ENCODE peak calls at places on chromosomes 12 and 14, in seven cellular contexts. A is AG04450; H is esophagus muscularis mucosa; S is effector memory CD4-positive, alpha-beta T cell; L is CD8-positive, alpha-beta memory T cell; Y is stomach; R is uterus. G is an unnamed sample. For H3K9me3, the result is how much of the 10 kb centered on the place peaks cover.

GRCh38 chr14:71474866-71475265 is 457.4 kb upstream of the RGS6 start:
- DNase-seq in A (no peak), H (no peak), S (no peak), L (no peak), Y (no peak), R (no peak), G (no peak)

GRCh38 chr14:92962831-92963095 is 39.8 kb downstream of the CHGA start:
- DNase-seq in A (no peak), H (no peak), S (no peak), L (no peak), Y (no peak), R (no peak), G (peak)

GRCh38 chr12:95547522-95548055 is 3.7 kb downstream of the USP44 start:
- DNase-seq in A (peak), H (no peak), S (no peak), L (no peak), Y (no peak), R (peak), G (no peak)

GRCh38 chr14:75427482-75428229 is at the start of gene JDP2:
- DNase-seq in A (peak), H (peak), S (no peak), L (peak), Y (peak), R (peak), G (peak)

GRCh38 chr12:1741154-1741949 is 50.5 kb downstream of the ADIPOR2 start:
- DNase-seq in A (no peak), H (no peak), S (no peak), L (no peak), Y (no peak), R (no peak), G (no peak)

GRCh38 chr14:21019377-21019776 is 5.5 kb downstream of the NDRG2 start:
- DNase-seq in A (no peak), H (no peak), S (no peak), L (no peak), Y (no peak), R (no peak), G (no peak)

GRCh38 chr14:104227806-104228205 is 89.4 kb downstream of the KIF26A start:
- DNase-seq in A (no peak), H (no peak), S (no peak), L (no peak), Y (no peak), R (no peak), G (no peak)

GRCh38 chr12:122830517-122831214 is 4.6 kb upstream of the HIP1R start:
- DNase-seq in A (no peak), H (no peak), S (no peak), L (no peak), Y (no peak), R (no peak), G (no peak)

GRCh38 chr12:108324678-108325358 is 14.3 kb downstream of the CMKLR1 start:
- DNase-seq in A (no peak), H (no peak), S (no peak), L (no peak), Y (no peak), R (no peak), G (no peak)

GRCh38 chr14:86626530-86626929 is 1096.6 kb downstream of the FLRT2 start:
- DNase-seq in A (no peak), H (no peak), S (no peak), L (no peak), Y (no peak), R (no peak), G (no peak)

GRCh38 chr12:1781770-1782169 is 38.6 kb upstream of the LRTM2 start:
- DNase-seq in A (peak), H (no peak), S (no peak), L (no peak), Y (no peak), R (no peak), G (no peak)

GRCh38 chr12:58247633-58248032 is 306.3 kb downstream of the ATP23 start:
- DNase-seq in A (no peak), H (peak), S (no peak), L (no peak), Y (no peak), R (no peak), G (no peak)

GRCh38 chr12:117090388-117090787 is 8.8 kb downstream of the TESC start:
- DNase-seq in A (no peak), H (no peak), S (no peak), L (no peak), Y (no peak), R (no peak), G (no peak)

GRCh38 chr14:105178069-105178867 is 2.8 kb downstream of the NUDT14 start:
- DNase-seq in A (no peak), H (no peak), S (no peak), L (no peak), Y (no peak), R (no peak), G (no peak)

GRCh38 chr12:123100882-123101281 is 50.0 kb downstream of the PITPNM2 start:
- DNase-seq in A (no peak), H (no peak), S (no peak), L (no peak), Y (no peak), R (no peak), G (no peak)

GRCh38 chr14:32611752-32612151 is 282.7 kb downstream of the AKAP6 start:
- DNase-seq in A (peak), H (no peak), S (no peak), L (no peak), Y (no peak), R (no peak), G (no peak)

GRCh38 chr12:106226884-106227640 is 20.8 kb downstream of the CKAP4 start:
- DNase-seq in A (no peak), H (no peak), S (no peak), L (no peak), Y (no peak), R (no peak), G (no peak)

GRCh38 chr12:5586201-5586600 is 154.3 kb downstream of the NTF3 start:
- DNase-seq in A (no peak), H (no peak), S (no peak), L (no peak), Y (no peak), R (no peak), G (no peak)

GRCh38 chr12:2264622-2265306 is 212.0 kb downstream of the CACNA1C start:
- DNase-seq in A (peak), H (no peak), S (no peak), L (no peak), Y (no peak), R (peak), G (no peak)

GRCh38 chr14:54562334-54562733 is 4.6 kb upstream of the SAMD4A start:
- DNase-seq in A (no peak), H (no peak), S (no peak), L (no peak), Y (no peak), R (no peak), G (no peak)

GRCh38 chr14:75343914-75344313 is 65.3 kb downstream of the FOS start:
- DNase-seq in A (no peak), H (no peak), S (no peak), L (no peak), Y (no peak), R (no peak), G (no peak)

GRCh38 chr14:30143617-30144016 is 216.0 kb upstream of the PRKD1 start:
- DNase-seq in A (peak), H (no peak), S (no peak), L (no peak), Y (no peak), R (no peak), G (no peak)

GRCh38 chr14:41137741-41138140 is 468.9 kb upstream of the LRFN5 start:
- DNase-seq in A (no peak), H (no peak), S (no peak), L (no peak), Y (no peak), R (no peak), G (no peak)

GRCh38 chr12:32290411-32290810 is 108.9 kb upstream of the FGD4 start:
- DNase-seq in A (no peak), H (no peak), S (no peak), L (no peak), Y (no peak), R (no peak), G (no peak)

GRCh38 chr14:94936411-94936892 is 166.5 kb upstream of the GSC start:
- DNase-seq in A (no peak), H (peak), S (no peak), L (no peak), Y (peak), R (peak), G (peak)

GRCh38 chr14:54730156-54730961 is 163.4 kb downstream of the SAMD4A start:
- DNase-seq in A (no peak), H (no peak), S (no peak), L (no peak), Y (no peak), R (no peak), G (no peak)

GRCh38 chr14:23128969-23129758 is 10.1 kb upstream of the CEBPE start:
- DNase-seq in A (no peak), H (no peak), S (no peak), L (no peak), Y (no peak), R (no peak), G (no peak)

GRCh38 chr14:50832935-50833607 is 2.1 kb upstream of the NIN start:
- DNase-seq in A (no peak), H (no peak), S (no peak), L (no peak), Y (peak), R (no peak), G (no peak)

GRCh38 chr12:70948976-70949336 is 28.4 kb upstream of the PTPRR start:
- DNase-seq in A (no peak), H (no peak), S (no peak), L (no peak), Y (no peak), R (no peak), G (no peak)

GRCh38 chr12:12661086-12661485 is 34.9 kb downstream of the GPR19 start:
- DNase-seq in A (peak), H (no peak), S (no peak), L (no peak), Y (no peak), R (no peak), G (no peak)

GRCh38 chr12:124422570-124423523 is 128.0 kb downstream of the RFLNA start:
- DNase-seq in A (peak), H (peak), S (no peak), L (no peak), Y (peak), R (peak), G (peak)

GRCh38 chr14:63475761-63476160 is 67.4 kb downstream of the PPP2R5E start:
- DNase-seq in A (no peak), H (no peak), S (no peak), L (no peak), Y (no peak), R (no peak), G (no peak)

GRCh38 chr14:73740921-73741326 is 26.7 kb upstream of the PNMA1 start:
- DNase-seq in A (no peak), H (no peak), S (no peak), L (no peak), Y (peak), R (peak), G (peak)
- H3K4me3 ChIP-seq in A (no peak), H (peak), S (peak), L (peak), Y (peak), R (peak), G (no peak)

GRCh38 chr12:47718531-47718930 is 6.8 kb downstream of the ENDOU start:
- DNase-seq in A (no peak), H (peak), S (no peak), L (no peak), Y (no peak), R (no peak), G (no peak)

GRCh38 chr12:47722926-47723631 is 2.2 kb downstream of the ENDOU start:
- DNase-seq in A (no peak), H (no peak), S (no peak), L (no peak), Y (no peak), R (no peak), G (no peak)

GRCh38 chr12:47725091-47725772 is at the start of gene ENDOU:
- DNase-seq in A (no peak), H (no peak), S (no peak), L (no peak), Y (no peak), R (no peak), G (no peak)

GRCh38 chr12:47722136-47722834 is 3.0 kb downstream of the ENDOU start:
- DNase-seq in A (no peak), H (no peak), S (no peak), L (no peak), Y (no peak), R (no peak), G (no peak)

GRCh38 chr12:47721431-47721973 is 3.8 kb downstream of the ENDOU start:
- DNase-seq in A (no peak), H (no peak), S (no peak), L (no peak), Y (no peak), R (no peak), G (no peak)
- H3K9me3 ChIP-seq in A (under half), H (under half), S (under half), L (under half), Y (under half), R (under half), G (under half)

GRCh38 chr12:68242777-68243176 is 10.6 kb downstream of the IL22 start:
- DNase-seq in A (no peak), H (no peak), S (no peak), L (no peak), Y (no peak), R (no peak), G (no peak)

GRCh38 chr12:68240975-68241374 is 12.4 kb downstream of the IL22 start:
- DNase-seq in A (no peak), H (no peak), S (no peak), L (peak), Y (no peak), R (no peak), G (no peak)

GRCh38 chr12:68246350-68246749 is 7.1 kb downstream of the IL22 start:
- DNase-seq in A (no peak), H (no peak), S (no peak), L (no peak), Y (no peak), R (no peak), G (no peak)

GRCh38 chr12:68247785-68248184 is 5.6 kb downstream of the IL22 start:
- DNase-seq in A (no peak), H (no peak), S (no peak), L (no peak), Y (no peak), R (no peak), G (no peak)

GRCh38 chr12:68245071-68246021 is 8.1 kb downstream of the IL22 start:
- DNase-seq in A (no peak), H (no peak), S (no peak), L (no peak), Y (no peak), R (peak), G (no peak)
- H3K4me3 ChIP-seq in A (no peak), H (peak), S (no peak), L (no peak), Y (peak), R (peak), G (peak)

GRCh38 chr12:46503637-46504036 is 131.1 kb upstream of the SLC38A2 start:
- DNase-seq in A (no peak), H (no peak), S (no peak), L (no peak), Y (no peak), R (no peak), G (no peak)
- H3K9me3 ChIP-seq in A (under half), H (under half), S (under half), L (under half), Y (under half), R (under half), G (under half)

GRCh38 chr12:4276524-4277204 is 3.1 kb downstream of the CCND2 start:
- DNase-seq in A (peak), H (peak), S (peak), L (peak), Y (peak), R (peak), G (peak)
- H3K4me3 ChIP-seq in A (no peak), H (peak), S (peak), L (peak), Y (no peak), R (peak), G (no peak)

GRCh38 chr14:84080961-84081360 is 1449.0 kb upstream of the FLRT2 start:
- DNase-seq in A (no peak), H (no peak), S (no peak), L (no peak), Y (no peak), R (no peak), G (no peak)
- H3K9me3 ChIP-seq in A (under half), H (under half), S (under half), L (under half), Y (under half), R (under half), G (under half)

DNA sequence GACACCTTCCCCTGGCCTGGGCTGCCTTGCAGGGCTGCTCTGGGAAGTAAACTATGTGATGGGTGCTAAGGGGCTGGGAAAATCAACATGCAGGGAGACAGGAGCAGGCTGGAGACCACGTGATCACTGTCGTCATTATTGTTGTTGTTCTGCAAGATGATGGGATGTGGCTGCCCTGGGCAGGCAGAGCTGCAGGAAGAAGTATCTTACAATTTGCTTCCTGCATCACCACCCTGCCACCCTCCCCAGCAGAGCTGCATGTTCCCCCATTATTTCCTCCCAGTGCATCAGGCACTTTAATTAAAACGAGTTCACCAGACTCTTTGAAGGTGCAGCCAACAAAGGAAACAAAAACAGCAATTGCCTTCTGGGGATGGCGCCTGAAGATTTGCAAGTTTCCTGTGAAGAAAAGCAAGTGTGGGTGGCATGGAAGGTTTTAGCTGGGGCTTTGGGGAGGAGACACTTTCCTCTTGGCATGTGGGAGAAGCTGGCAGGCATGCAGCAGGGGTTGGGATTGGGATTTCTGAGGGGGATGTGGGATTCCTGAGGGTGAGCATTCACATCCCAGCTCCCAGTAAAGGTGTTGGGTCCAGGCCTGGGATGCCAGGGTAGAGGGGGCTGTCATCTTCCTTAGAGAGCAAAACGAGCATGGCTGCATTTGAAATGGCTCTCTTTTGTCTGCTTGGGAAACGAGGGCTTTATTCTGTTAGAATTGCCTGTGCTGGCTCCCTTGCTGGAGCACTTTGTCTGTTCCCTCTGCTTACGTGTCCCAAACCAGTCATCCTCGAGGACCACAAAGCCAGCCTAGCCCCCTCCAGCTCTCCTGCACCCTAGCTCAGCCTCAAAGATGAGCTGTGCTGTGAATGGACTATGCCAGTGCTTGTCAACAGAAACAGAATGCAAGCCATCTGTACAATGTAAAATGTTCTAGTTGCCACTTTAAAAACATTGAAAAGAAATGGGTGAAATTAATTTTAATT is 11.5 kb upstream of the C14orf132 start:
- DNase-seq in A (no peak), H (peak), S (no peak), L (no peak), Y (no peak), R (no peak), G (no peak)
- H3K4me3 ChIP-seq in A (no peak), H (no peak), S (no peak), L (no peak), Y (no peak), R (no peak), G (no peak)

DNA sequence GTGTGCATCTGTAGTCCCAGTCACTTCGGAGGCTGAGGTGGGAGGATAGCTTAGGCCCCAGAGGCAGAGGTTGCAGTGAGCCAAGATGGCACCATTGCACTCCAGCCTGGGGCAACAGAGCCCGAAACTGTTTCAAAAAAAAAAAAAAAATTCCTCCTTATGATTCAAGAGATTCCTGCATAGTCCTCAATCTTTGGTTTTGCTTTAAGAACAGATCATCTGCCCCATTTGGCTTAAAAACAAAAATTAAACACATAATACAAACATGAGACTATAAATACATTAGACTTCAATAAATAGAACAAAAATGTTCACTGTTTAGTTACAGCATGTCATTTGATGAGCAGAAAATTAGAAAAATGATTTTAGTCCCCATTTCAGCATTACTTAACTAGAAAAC is 131.2 kb downstream of the PAWR start:
- DNase-seq in A (no peak), H (no peak), S (no peak), L (no peak), Y (no peak), R (no peak), G (no peak)
- H3K9me3 ChIP-seq in A (under half), H (under half), S (under half), L (under half), Y (under half), R (under half), G (under half)

G was measured in aorta.